ENCODE peak calls at places on chromosome 9, in seven cellular contexts. One of them, this sample, is unnamed. For H3K9me3, the result is how much of the 10 kb centered on the place peaks cover.

GRCh38 chr9:35552837-35553236 is 52.2 kb upstream of the TESK1 start:
- DNase-seq in IMR-90: peak
- DNase-seq in heart left ventricle: no peak
- DNase-seq in mammary epithelial cell: no peak
- DNase-seq in RWPE2: no peak
- DNase-seq in Panc1: no peak
- DNase-seq in effector memory CD4-positive, alpha-beta T cell: no peak
- DNase-seq in this sample: no peak

GRCh38 chr9:21989440-21990189 is 4.6 kb downstream of the CDKN2A start:
- DNase-seq in effector memory CD4-positive, alpha-beta T cell: no peak
- DNase-seq in RWPE2: no peak
- DNase-seq in Panc1: no peak
- DNase-seq in heart left ventricle: no peak
- DNase-seq in IMR-90: no peak
- DNase-seq in mammary epithelial cell: no peak
- DNase-seq in this sample: no peak

GRCh38 chr9:121439016-121439415 is 60.6 kb downstream of the GGTA1 start:
- DNase-seq in effector memory CD4-positive, alpha-beta T cell: no peak
- DNase-seq in Panc1: no peak
- DNase-seq in mammary epithelial cell: no peak
- DNase-seq in heart left ventricle: no peak
- DNase-seq in RWPE2: no peak
- DNase-seq in IMR-90: no peak
- DNase-seq in this sample: no peak

GRCh38 chr9:120735009-120735408 is 20.7 kb upstream of the MEGF9 start:
- DNase-seq in mammary epithelial cell: no peak
- DNase-seq in RWPE2: no peak
- DNase-seq in IMR-90: no peak
- DNase-seq in effector memory CD4-positive, alpha-beta T cell: no peak
- DNase-seq in Panc1: no peak
- DNase-seq in heart left ventricle: no peak
- DNase-seq in this sample: no peak

GRCh38 chr9:93008457-93008856 is 50.0 kb upstream of the SUSD3 start:
- DNase-seq in heart left ventricle: no peak
- DNase-seq in mammary epithelial cell: no peak
- DNase-seq in IMR-90: no peak
- DNase-seq in Panc1: no peak
- DNase-seq in effector memory CD4-positive, alpha-beta T cell: no peak
- DNase-seq in RWPE2: no peak
- DNase-seq in this sample: no peak

GRCh38 chr9:123378028-123378427 is 22.0 kb downstream of the CRB2 start:
- DNase-seq in heart left ventricle: no peak
- DNase-seq in Panc1: no peak
- DNase-seq in effector memory CD4-positive, alpha-beta T cell: no peak
- DNase-seq in RWPE2: no peak
- DNase-seq in mammary epithelial cell: no peak
- DNase-seq in IMR-90: no peak
- DNase-seq in this sample: no peak

GRCh38 chr9:76987594-76988200 is 31.8 kb upstream of the FOXB2 start:
- DNase-seq in effector memory CD4-positive, alpha-beta T cell: no peak
- DNase-seq in Panc1: peak
- DNase-seq in heart left ventricle: no peak
- DNase-seq in RWPE2: no peak
- DNase-seq in mammary epithelial cell: peak
- DNase-seq in IMR-90: peak
- DNase-seq in this sample: no peak

GRCh38 chr9:95089257-95089873 is 228.1 kb downstream of the FANCC start:
- DNase-seq in heart left ventricle: no peak
- DNase-seq in effector memory CD4-positive, alpha-beta T cell: no peak
- DNase-seq in IMR-90: no peak
- DNase-seq in RWPE2: no peak
- DNase-seq in Panc1: no peak
- DNase-seq in mammary epithelial cell: no peak
- DNase-seq in this sample: no peak

GRCh38 chr9:93673844-93674334 is 97.5 kb downstream of the PHF2 start:
- DNase-seq in mammary epithelial cell: no peak
- DNase-seq in RWPE2: peak
- DNase-seq in Panc1: no peak
- DNase-seq in heart left ventricle: no peak
- DNase-seq in IMR-90: no peak
- DNase-seq in effector memory CD4-positive, alpha-beta T cell: no peak
- DNase-seq in this sample: no peak

DNA sequence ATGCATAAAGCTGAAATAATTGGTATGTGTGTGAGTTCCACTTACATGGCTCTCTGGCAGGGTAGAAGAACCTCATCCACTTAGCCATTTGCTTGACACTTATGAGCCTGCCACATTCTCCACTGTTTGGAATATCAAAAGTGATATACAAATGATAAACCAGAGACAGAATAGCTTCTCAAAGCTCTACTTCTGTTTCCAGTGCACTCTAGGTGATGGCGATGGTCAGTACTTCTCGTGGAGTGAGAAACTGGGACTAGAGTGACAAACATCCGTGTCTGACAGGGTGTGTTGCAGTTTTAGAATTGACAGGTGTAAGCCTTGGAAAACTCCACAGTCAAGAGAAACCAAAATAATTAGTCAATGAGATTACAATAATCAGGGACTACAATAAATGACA is 935.8 kb upstream of the TYRP1 start:
- DNase-seq in Panc1: no peak
- DNase-seq in IMR-90: no peak
- DNase-seq in heart left ventricle: no peak
- DNase-seq in effector memory CD4-positive, alpha-beta T cell: no peak
- DNase-seq in mammary epithelial cell: no peak
- DNase-seq in RWPE2: no peak
- DNase-seq in this sample: no peak
- H3K9me3 ChIP-seq in Panc1: under half
- H3K9me3 ChIP-seq in IMR-90: under half
- H3K9me3 ChIP-seq in heart left ventricle: under half
- H3K9me3 ChIP-seq in effector memory CD4-positive, alpha-beta T cell: under half
- H3K9me3 ChIP-seq in mammary epithelial cell: under half
- H3K9me3 ChIP-seq in RWPE2: under half
- H3K9me3 ChIP-seq in this sample: under half

GRCh38 chr9:135887021-135887507 is 20.3 kb downstream of the CAMSAP1 start:
- DNase-seq in IMR-90: peak
- DNase-seq in RWPE2: no peak
- DNase-seq in mammary epithelial cell: peak
- DNase-seq in effector memory CD4-positive, alpha-beta T cell: no peak
- DNase-seq in Panc1: no peak
- DNase-seq in heart left ventricle: peak
- DNase-seq in this sample: no peak

GRCh38 chr9:135883410-135884089 is 23.8 kb downstream of the CAMSAP1 start:
- DNase-seq in Panc1: no peak
- DNase-seq in RWPE2: no peak
- DNase-seq in effector memory CD4-positive, alpha-beta T cell: no peak
- DNase-seq in mammary epithelial cell: no peak
- DNase-seq in heart left ventricle: no peak
- DNase-seq in IMR-90: no peak
- DNase-seq in this sample: no peak

GRCh38 chr9:135886147-135886981 is 21.0 kb downstream of the CAMSAP1 start:
- DNase-seq in mammary epithelial cell: peak
- DNase-seq in RWPE2: peak
- DNase-seq in heart left ventricle: no peak
- DNase-seq in effector memory CD4-positive, alpha-beta T cell: no peak
- DNase-seq in IMR-90: no peak
- DNase-seq in Panc1: no peak
- DNase-seq in this sample: no peak

GRCh38 chr9:135884328-135885035 is 22.9 kb downstream of the CAMSAP1 start:
- DNase-seq in mammary epithelial cell: no peak
- DNase-seq in RWPE2: peak
- DNase-seq in effector memory CD4-positive, alpha-beta T cell: no peak
- DNase-seq in heart left ventricle: no peak
- DNase-seq in IMR-90: peak
- DNase-seq in Panc1: no peak
- DNase-seq in this sample: no peak

GRCh38 chr9:135885100-135885853 is 22.1 kb downstream of the CAMSAP1 start:
- DNase-seq in effector memory CD4-positive, alpha-beta T cell: no peak
- DNase-seq in mammary epithelial cell: no peak
- DNase-seq in Panc1: no peak
- DNase-seq in heart left ventricle: no peak
- DNase-seq in RWPE2: no peak
- DNase-seq in IMR-90: peak
- DNase-seq in this sample: no peak
- H3K9me3 ChIP-seq in effector memory CD4-positive, alpha-beta T cell: under half
- H3K9me3 ChIP-seq in mammary epithelial cell: under half
- H3K9me3 ChIP-seq in Panc1: under half
- H3K9me3 ChIP-seq in heart left ventricle: under half
- H3K9me3 ChIP-seq in RWPE2: under half
- H3K9me3 ChIP-seq in IMR-90: under half
- H3K9me3 ChIP-seq in this sample: under half

DNA sequence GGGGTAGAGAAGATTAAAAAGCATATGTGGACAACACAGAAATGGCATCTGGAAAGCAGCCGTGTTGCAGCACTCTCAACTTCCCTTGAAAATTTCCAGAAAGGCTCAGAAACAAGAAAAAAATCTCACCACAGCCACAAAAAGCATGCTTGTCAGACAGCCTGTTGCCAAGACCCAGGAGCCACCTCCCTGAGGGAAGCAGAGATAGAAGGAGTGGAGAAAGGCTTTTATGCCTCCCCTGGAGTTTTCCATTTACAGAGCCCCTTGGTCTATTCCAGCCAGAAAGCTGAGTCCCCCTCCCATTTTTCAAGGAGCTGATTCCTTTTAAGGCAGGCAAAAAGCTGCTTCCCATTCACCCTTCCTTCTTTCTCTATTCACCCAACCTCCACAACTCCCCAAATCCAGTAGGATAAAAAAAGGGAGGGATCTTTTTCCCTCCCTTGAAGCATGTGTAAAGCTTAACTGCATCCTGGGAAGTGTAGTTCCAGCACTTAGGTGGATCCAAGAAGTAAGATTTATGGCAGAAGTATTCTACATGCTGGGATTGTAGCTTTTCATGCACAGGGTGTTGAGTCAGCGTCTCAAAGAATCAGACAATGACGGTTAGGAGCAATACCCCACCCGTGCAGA is 37.1 kb upstream of the PALM2AKAP2 start:
- DNase-seq in Panc1: no peak
- DNase-seq in effector memory CD4-positive, alpha-beta T cell: no peak
- DNase-seq in IMR-90: no peak
- DNase-seq in mammary epithelial cell: no peak
- DNase-seq in heart left ventricle: no peak
- DNase-seq in RWPE2: no peak
- DNase-seq in this sample: no peak
- H3K9me3 ChIP-seq in Panc1: under half
- H3K9me3 ChIP-seq in effector memory CD4-positive, alpha-beta T cell: under half
- H3K9me3 ChIP-seq in IMR-90: under half
- H3K9me3 ChIP-seq in mammary epithelial cell: under half
- H3K9me3 ChIP-seq in heart left ventricle: under half
- H3K9me3 ChIP-seq in RWPE2: under half
- H3K9me3 ChIP-seq in this sample: under half

GRCh38 chr9:99605016-99605743 is 216.5 kb upstream of the NR4A3 start:
- DNase-seq in IMR-90: no peak
- DNase-seq in RWPE2: no peak
- DNase-seq in mammary epithelial cell: no peak
- DNase-seq in heart left ventricle: no peak
- DNase-seq in Panc1: no peak
- DNase-seq in effector memory CD4-positive, alpha-beta T cell: no peak
- DNase-seq in this sample: no peak

GRCh38 chr9:99602854-99603253 is 218.8 kb upstream of the NR4A3 start:
- DNase-seq in effector memory CD4-positive, alpha-beta T cell: no peak
- DNase-seq in RWPE2: no peak
- DNase-seq in Panc1: no peak
- DNase-seq in IMR-90: no peak
- DNase-seq in mammary epithelial cell: no peak
- DNase-seq in heart left ventricle: no peak
- DNase-seq in this sample: no peak

GRCh38 chr9:99606955-99607354 is 214.7 kb upstream of the NR4A3 start:
- DNase-seq in effector memory CD4-positive, alpha-beta T cell: no peak
- DNase-seq in mammary epithelial cell: no peak
- DNase-seq in RWPE2: no peak
- DNase-seq in Panc1: no peak
- DNase-seq in IMR-90: no peak
- DNase-seq in heart left ventricle: no peak
- DNase-seq in this sample: no peak

DNA sequence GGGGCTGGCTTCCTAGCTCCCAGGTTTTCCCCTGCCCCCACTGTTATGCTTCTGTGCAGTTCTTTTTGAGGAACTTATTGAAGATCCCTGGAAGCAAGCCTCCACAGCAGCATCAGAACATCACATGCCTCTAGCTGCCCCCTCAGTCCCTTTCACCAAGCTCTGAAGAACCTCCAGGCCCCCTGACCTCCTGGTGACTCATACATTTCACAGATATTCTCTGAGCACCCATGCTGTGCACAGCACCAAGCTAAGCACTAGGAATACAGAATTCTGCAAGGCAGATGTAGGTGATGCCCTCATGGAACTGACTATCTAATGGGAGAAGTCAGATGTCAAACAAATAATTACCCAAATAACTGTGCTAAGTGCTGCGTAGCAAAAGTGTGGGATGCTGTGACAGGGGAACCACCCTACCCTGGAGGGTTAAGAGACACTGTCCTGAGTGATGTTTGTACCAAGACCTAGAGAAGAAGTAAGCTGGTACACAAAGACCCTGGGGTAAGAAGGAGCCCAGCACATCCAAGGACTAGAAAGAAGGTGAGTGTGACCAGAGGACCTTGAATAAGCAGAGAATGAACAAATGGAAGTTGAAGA is 213.7 kb upstream of the NR4A3 start:
- DNase-seq in heart left ventricle: no peak
- DNase-seq in mammary epithelial cell: no peak
- DNase-seq in Panc1: no peak
- DNase-seq in IMR-90: no peak
- DNase-seq in effector memory CD4-positive, alpha-beta T cell: no peak
- DNase-seq in RWPE2: no peak
- DNase-seq in this sample: no peak
- H3K9me3 ChIP-seq in heart left ventricle: under half
- H3K9me3 ChIP-seq in mammary epithelial cell: under half
- H3K9me3 ChIP-seq in Panc1: under half
- H3K9me3 ChIP-seq in IMR-90: under half
- H3K9me3 ChIP-seq in effector memory CD4-positive, alpha-beta T cell: under half
- H3K9me3 ChIP-seq in RWPE2: under half
- H3K9me3 ChIP-seq in this sample: under half